ENCODE peak calls at places on chromosomes 3 and 15, in ten cellular contexts. N is EH; X is HEK293T; A is AG10803; L is GM23248; Q is endothelial cell; S is fibroblast of pulmonary artery; Z is activated T-helper 1 cell treated with anti-CD3 and anti-CD28 coated beads, Interleukin-12 subunit alpha, Interleukin-12 subunit beta, Interleukin-2, Interleukin-4 antibody, amounts not matched to agents 30 ng/mL and 10 ng/mL and 1 ng/mL, durations not matched to agents 14 hours and 24 hours and 36 hours; M is germinal center; T is transverse colon. F is an unnamed sample.

GRCh38 chr3:128060473-128061381 is 8.5 kb downstream of the SEC61A1 start:
- DNase-seq in N (peak), X (no peak), A (peak), L (peak), Q (no peak), S (peak), Z (no peak), M (no peak), T (no peak), F (no peak)

GRCh38 chr3:5198986-5199731 is 11.7 kb downstream of the EDEM1 start:
- DNase-seq in N (no peak), X (no peak), A (peak), L (no peak), Q (no peak), S (no peak), Z (no peak), M (no peak), T (no peak), F (no peak)

GRCh38 chr3:166481340-166481739 is 644.1 kb upstream of the BCHE start:
- DNase-seq in N (no peak), X (no peak), A (no peak), L (no peak), Q (no peak), S (no peak), Z (no peak), M (no peak), T (no peak), F (no peak)

GRCh38 chr15:82159922-82160321 is 102.6 kb downstream of the EFL1 start:
- DNase-seq in N (peak), X (no peak), A (peak), L (peak), Q (no peak), S (peak), Z (no peak), M (no peak), T (no peak), F (no peak)

GRCh38 chr3:87136066-87136596 is 91.0 kb upstream of the CHMP2B start:
- DNase-seq in N (no peak), X (no peak), A (no peak), L (no peak), Q (no peak), S (no peak), Z (no peak), M (no peak), T (no peak), F (no peak)

GRCh38 chr3:179544981-179545645 is 17.6 kb upstream of the ACTL6A start:
- DNase-seq in N (peak), X (no peak), A (peak), L (peak), Q (no peak), S (peak), Z (no peak), M (no peak), T (no peak), F (no peak)

GRCh38 chr3:38843898-38844297 is 27.9 kb upstream of the SCN10A start:
- DNase-seq in N (peak), X (peak), A (peak), L (peak), Q (peak), S (peak), Z (no peak), M (no peak), T (no peak), F (no peak)

GRCh38 chr3:55333923-55334322 is 153.2 kb downstream of the WNT5A start:
- DNase-seq in N (peak), X (no peak), A (peak), L (peak), Q (no peak), S (peak), Z (no peak), M (no peak), T (no peak), F (no peak)

GRCh38 chr3:9512456-9513045 is 41.1 kb downstream of the LHFPL4 start:
- DNase-seq in N (no peak), X (no peak), A (no peak), L (no peak), Q (no peak), S (no peak), Z (no peak), M (no peak), T (no peak), F (no peak)

GRCh38 chr15:51878446-51879386 is 49.3 kb downstream of the TMOD3 start:
- DNase-seq in N (peak), X (no peak), A (peak), L (peak), Q (no peak), S (peak), Z (no peak), M (no peak), T (no peak), F (no peak)

GRCh38 chr3:122577409-122578028 is at the start of gene PARP15:
- DNase-seq in N (peak), X (no peak), A (no peak), L (peak), Q (peak), S (no peak), Z (peak), M (no peak), T (peak), F (no peak)

GRCh38 chr3:142285057-142285666 is 59.8 kb upstream of the GK5 start:
- DNase-seq in N (no peak), X (no peak), A (no peak), L (no peak), Q (no peak), S (no peak), Z (no peak), M (no peak), T (no peak), F (no peak)

GRCh38 chr15:46441294-46442062 is 806.6 kb downstream of the SQOR start:
- DNase-seq in N (peak), X (no peak), A (peak), L (peak), Q (no peak), S (peak), Z (no peak), M (no peak), T (no peak), F (no peak)

GRCh38 chr15:86595741-86596140 is 516.1 kb downstream of the AGBL1 start:
- DNase-seq in N (no peak), X (no peak), A (no peak), L (no peak), Q (no peak), S (no peak), Z (no peak), M (no peak), T (no peak), F (no peak)

GRCh38 chr15:81820236-81820635 is 225.6 kb downstream of the MEX3B start:
- DNase-seq in N (no peak), X (no peak), A (no peak), L (no peak), Q (no peak), S (no peak), Z (no peak), M (no peak), T (no peak), F (no peak)

GRCh38 chr3:53375019-53375418 is 27.7 kb upstream of the DCP1A start:
- DNase-seq in N (peak), X (peak), A (peak), L (peak), Q (peak), S (peak), Z (peak), M (peak), T (peak), F (no peak)